ENCODE peak calls at places on chromosome 22, in ten cellular contexts. Q is CD4-positive, CD25-positive, alpha-beta regulatory T cell; P is GM23248; T is adrenal gland; W is SJCRH30; K is stomach; B is K562; N is SK-N-SH; D is left ventricle myocardium inferior; U is aorta. S is an unnamed sample. For H3K9me3, the result is how much of the 10 kb centered on the place peaks cover.

GRCh38 chr22:35987994-35988393 is 40.6 kb downstream of the RBFOX2 start:
- DNase-seq in T (no peak), Q (no peak), W (no peak), U (no peak), P (no peak), K (no peak), B (no peak), D (no peak), N (no peak), S (no peak)

GRCh38 chr22:41915035-41915782 is at the start of gene SHISA8:
- DNase-seq in D (peak), P (peak), U (peak), T (peak), W (no peak), K (peak), B (peak), Q (peak), N (peak), S (no peak)

GRCh38 chr22:42316988-42317387 is 46.5 kb upstream of the TCF20 start:
- DNase-seq in K (peak), N (no peak), T (no peak), P (peak), B (peak), D (peak), Q (peak), U (no peak), W (peak), S (no peak)

GRCh38 chr22:24181088-24181995 is at the start of gene SUSD2:
- DNase-seq in Q (no peak), P (no peak), D (peak), B (peak), K (peak), N (no peak), U (peak), W (no peak), T (no peak), S (no peak)

GRCh38 chr22:22408731-22409696 is 99.5 kb downstream of the ZNF280B start:
- DNase-seq in W (peak), T (peak), N (peak), B (peak), U (no peak), Q (no peak), D (no peak), K (no peak), P (peak), S (peak)

GRCh38 chr22:26479043-26479791 is 4.4 kb downstream of the HPS4 start:
- DNase-seq in P (no peak), K (no peak), T (no peak), D (no peak), N (no peak), U (no peak), B (peak), Q (peak), W (no peak), S (peak)

GRCh38 chr22:46072981-46073682 is 77.2 kb upstream of the PPARA start:
- DNase-seq in P (peak), W (no peak), U (peak), Q (no peak), K (peak), T (peak), N (no peak), B (no peak), D (peak), S (no peak)

GRCh38 chr22:33747029-33747428 is 173.2 kb downstream of the LARGE1 start:
- DNase-seq in U (no peak), W (no peak), Q (no peak), K (no peak), T (no peak), B (no peak), P (no peak), N (no peak), D (no peak), S (no peak)

GRCh38 chr22:29907753-29908515 is 25.0 kb downstream of the MTMR3 start:
- DNase-seq in T (peak), W (peak), D (peak), N (peak), U (peak), Q (no peak), B (peak), K (peak), P (peak), S (no peak)

GRCh38 chr22:43681724-43682360 is 130.3 kb downstream of the EFCAB6 start:
- DNase-seq in U (no peak), Q (no peak), K (no peak), W (no peak), B (no peak), P (no peak), D (no peak), N (no peak), T (no peak), S (no peak)

GRCh38 chr22:30005213-30005857 is 74.9 kb upstream of the HORMAD2 start:
- DNase-seq in W (peak), P (peak), B (peak), K (peak), D (peak), T (peak), N (peak), Q (peak), U (peak), S (peak)

GRCh38 chr22:29302402-29302680 is 4.1 kb upstream of the GAS2L1 start:
- DNase-seq in U (no peak), K (no peak), Q (no peak), T (no peak), P (no peak), D (no peak), N (no peak), W (no peak), B (no peak), S (no peak)

GRCh38 chr22:25942989-25943411 is 201.0 kb downstream of the MYO18B start:
- DNase-seq in B (no peak), Q (no peak), W (peak), D (peak), K (no peak), T (peak), N (peak), P (peak), U (no peak), S (no peak)

GRCh38 chr22:20656902-20657836 is 116.7 kb upstream of the SERPIND1 start:
- DNase-seq in B (peak), N (no peak), T (no peak), D (no peak), W (no peak), K (no peak), U (no peak), Q (no peak), P (no peak), S (peak)

GRCh38 chr22:22164541-22165272 is 79.9 kb upstream of the VPREB1 start:
- DNase-seq in D (no peak), U (no peak), Q (no peak), B (peak), N (no peak), P (no peak), W (no peak), T (no peak), K (no peak), S (peak)

GRCh38 chr22:44142421-44143116 is 38.2 kb upstream of the PARVG start:
- DNase-seq in B (no peak), T (no peak), K (no peak), U (no peak), W (no peak), P (no peak), Q (no peak), N (no peak), D (no peak), S (no peak)

GRCh38 chr22:30782613-30783012 is 87.9 kb downstream of the OSBP2 start:
- DNase-seq in P (no peak), B (no peak), Q (no peak), U (no peak), D (no peak), K (no peak), N (no peak), W (no peak), T (no peak), S (no peak)

GRCh38 chr22:42214625-42215415 is 55.6 kb downstream of the TCF20 start:
- DNase-seq in Q (no peak), D (peak), T (peak), U (no peak), N (no peak), K (no peak), B (no peak), P (no peak), W (no peak), S (no peak)

GRCh38 chr22:19723165-19723989 is at the start of gene GP1BB:
- DNase-seq in W (no peak), T (no peak), D (peak), Q (peak), K (peak), N (no peak), U (no peak), P (no peak), B (peak), S (no peak)

GRCh38 chr22:45526768-45527360 is 24.2 kb downstream of the FBLN1 start:
- DNase-seq in B (no peak), K (no peak), U (no peak), W (no peak), Q (no peak), P (peak), D (no peak), N (no peak), T (no peak), S (no peak)

GRCh38 chr22:33896801-33897620 is 23.3 kb downstream of the LARGE1 start:
- DNase-seq in P (peak), N (peak), Q (no peak), W (no peak), K (no peak), D (no peak), T (peak), U (no peak), B (no peak), S (peak)

GRCh38 chr22:29581799-29582198 is 886 bp upstream of the NIPSNAP1 start:
- DNase-seq in Q (no peak), W (no peak), B (no peak), T (no peak), D (no peak), P (no peak), U (no peak), N (no peak), K (peak), S (no peak)

GRCh38 chr22:21726650-21727049 is 8.9 kb downstream of the YPEL1 start:
- DNase-seq in W (peak), K (no peak), P (no peak), U (no peak), T (no peak), N (peak), D (no peak), B (peak), Q (peak), S (peak)

GRCh38 chr22:19815093-19815822 is 39.4 kb downstream of the GNB1L start:
- DNase-seq in B (peak), W (no peak), P (peak), U (no peak), K (peak), Q (no peak), T (no peak), D (no peak), N (no peak), S (no peak)

GRCh38 chr22:39178206-39179111 is 26.0 kb upstream of the CBX7 start:
- DNase-seq in W (no peak), K (no peak), T (no peak), D (no peak), P (peak), N (no peak), Q (peak), B (no peak), U (peak), S (no peak)

GRCh38 chr22:27406389-27406861 is 395.1 kb downstream of the MN1 start:
- DNase-seq in N (no peak), D (no peak), Q (no peak), B (no peak), W (no peak), U (no peak), T (no peak), K (no peak), P (peak), S (no peak)

GRCh38 chr22:50476819-50477344 is 2.0 kb upstream of the SBF1 start:
- DNase-seq in B (no peak), K (no peak), D (no peak), P (no peak), W (no peak), N (no peak), Q (no peak), T (no peak), U (no peak), S (no peak)

GRCh38 chr22:41863472-41863871 is 30.6 kb downstream of the SREBF2 start:
- DNase-seq in Q (no peak), T (peak), P (no peak), N (no peak), B (no peak), W (no peak), K (no peak), D (no peak), U (no peak), S (no peak)

GRCh38 chr22:39254789-39255298 is 10.1 kb upstream of the PDGFB start:
- DNase-seq in T (peak), W (peak), D (no peak), N (no peak), P (peak), Q (peak), K (no peak), B (peak), U (peak), S (no peak)

GRCh38 chr22:44270556-44270880 is 42.2 kb downstream of the SHISAL1 start:
- DNase-seq in D (no peak), T (no peak), N (no peak), B (no peak), U (no peak), W (no peak), P (no peak), K (no peak), Q (no peak), S (no peak)

GRCh38 chr22:35446365-35446764 is 46.4 kb downstream of the MCM5 start:
- DNase-seq in P (peak), U (no peak), D (no peak), N (no peak), B (no peak), T (peak), K (no peak), Q (no peak), W (no peak), S (no peak)

GRCh38 chr22:24554316-24555159 is at the start of gene GUCD1:
- DNase-seq in P (peak), U (no peak), Q (peak), W (peak), N (no peak), B (no peak), D (peak), K (peak), T (peak), S (peak)

GRCh38 chr22:16957781-16958180 is 50.2 kb downstream of the GAB4 start:
- DNase-seq in P (no peak), K (no peak), D (no peak), T (no peak), U (no peak), W (no peak), B (no peak), Q (no peak), N (no peak), S (no peak)
- H3K9me3 ChIP-seq in P (under half), K (under half), D (under half), T (under half), U (under half), W (under half), B (under half), Q (under half), N (under half), S (under half)

GRCh38 chr22:49202226-49202625 is 625.4 kb downstream of the BRD1 start:
- DNase-seq in N (no peak), D (no peak), T (no peak), Q (no peak), P (no peak), K (peak), U (peak), B (no peak), W (peak), S (no peak)

GRCh38 chr22:49203091-49203862 is 624.4 kb downstream of the BRD1 start:
- DNase-seq in D (no peak), W (peak), N (peak), T (no peak), Q (no peak), B (peak), P (no peak), K (peak), U (peak), S (no peak)

GRCh38 chr22:49204599-49205214 is 623.0 kb downstream of the BRD1 start:
- DNase-seq in Q (no peak), N (no peak), U (peak), B (no peak), K (peak), P (no peak), T (no peak), D (no peak), W (peak), S (no peak)

GRCh38 chr22:49205401-49205800 is 622.3 kb downstream of the BRD1 start:
- DNase-seq in B (no peak), D (no peak), N (no peak), W (peak), U (peak), T (no peak), K (peak), P (no peak), Q (no peak), S (no peak)

GRCh38 chr22:49203863-49204598 is 623.6 kb downstream of the BRD1 start:
- DNase-seq in D (no peak), U (peak), B (no peak), T (no peak), Q (no peak), W (peak), N (no peak), K (peak), P (no peak), S (no peak)
- H3K9me3 ChIP-seq in D (under half), U (under half), B (under half), T (under half), Q (under half), W (under half), N (under half), K (under half), P (under half), S (under half)

DNA sequence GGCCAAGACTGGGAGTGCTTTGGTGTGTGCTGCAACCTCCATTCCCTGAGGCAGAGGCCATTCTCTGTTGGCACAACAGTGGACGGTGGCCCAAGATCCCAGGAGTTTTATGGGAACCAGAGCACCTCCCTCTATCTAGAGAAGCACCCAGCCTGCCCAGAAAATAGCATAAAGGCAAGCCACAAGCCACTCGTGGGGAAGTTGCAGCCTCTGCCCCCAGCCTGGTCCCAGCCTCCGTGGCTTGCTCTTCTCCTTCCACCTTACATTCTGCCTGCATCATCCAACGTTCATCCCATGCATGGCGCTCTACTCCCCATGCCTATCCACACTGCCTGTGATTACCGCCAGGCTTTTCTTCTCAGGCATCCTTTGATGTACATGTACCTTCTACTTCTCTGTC is 15.8 kb downstream of the IL17RA start:
- DNase-seq in T (no peak), P (no peak), W (no peak), U (peak), D (no peak), K (no peak), N (no peak), B (no peak), Q (no peak), S (no peak)
- H3K9me3 ChIP-seq in T (under half), P (under half), W (under half), U (under half), D (under half), K (under half), N (under half), B (under half), Q (under half), S (under half)

GRCh38 chr22:37211075-37211852 is 1.0 kb downstream of the SSTR3 start:
- DNase-seq in Q (no peak), B (no peak), N (no peak), D (no peak), W (no peak), U (peak), K (no peak), P (no peak), T (peak), S (no peak)
- H3K9me3 ChIP-seq in Q (under half), B (under half), N (under half), D (under half), W (under half), U (under half), K (under half), P (under half), T (under half), S (under half)

DNA sequence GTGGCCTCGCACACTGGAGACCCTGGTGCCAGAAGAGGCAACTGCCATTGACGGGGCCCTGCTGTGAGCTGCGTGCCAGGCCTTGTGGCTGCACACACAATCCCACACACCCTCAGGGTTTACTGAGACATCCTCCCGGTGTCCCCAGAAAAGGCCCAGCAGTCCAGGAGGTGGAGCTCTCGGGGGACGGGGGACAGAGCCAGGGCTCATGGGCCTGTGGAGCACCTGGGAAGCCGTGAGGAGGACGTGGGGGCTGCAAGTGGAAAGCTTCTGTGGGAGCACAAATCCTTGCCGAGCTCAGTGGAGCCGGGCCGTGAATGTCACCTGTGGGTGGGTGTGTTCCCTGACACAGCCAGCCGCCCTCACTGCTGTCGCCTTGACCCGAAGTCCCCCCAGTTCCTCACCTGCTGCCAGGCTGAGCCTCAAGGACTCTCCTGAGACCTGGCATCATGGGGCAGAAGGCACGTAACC is 609.7 kb downstream of the TBC1D22A start:
- DNase-seq in K (peak), B (no peak), T (no peak), Q (no peak), U (peak), D (no peak), P (no peak), W (no peak), N (no peak), S (no peak)
- H3K9me3 ChIP-seq in K (under half), B (under half), T (under half), Q (under half), U (under half), D (under half), P (under half), W (under half), N (under half), S (under half)

DNA sequence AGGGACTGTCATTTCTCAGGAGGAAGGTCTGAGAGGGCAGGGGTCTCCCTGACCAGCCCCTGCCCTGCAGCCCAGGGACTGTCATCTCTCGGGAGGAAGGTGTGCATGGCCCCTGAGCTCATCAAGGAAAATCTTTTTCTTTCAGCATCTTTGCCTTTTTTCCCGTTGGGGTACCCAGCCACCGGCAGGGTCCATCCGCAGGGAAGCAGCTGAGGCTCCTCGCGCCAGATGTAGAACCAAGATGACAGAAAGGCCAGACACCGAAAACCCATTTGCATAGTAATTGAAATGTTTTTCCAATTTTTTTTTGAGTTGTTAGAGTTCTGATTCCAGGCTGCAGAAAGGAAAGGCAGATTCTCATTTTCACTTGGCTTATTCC is 613.9 kb downstream of the TBC1D22A start:
- DNase-seq in N (no peak), D (no peak), Q (no peak), P (no peak), K (no peak), B (no peak), U (peak), W (no peak), T (no peak), S (no peak)
- H3K9me3 ChIP-seq in N (under half), D (under half), Q (under half), P (under half), K (under half), B (under half), U (under half), W (under half), T (under half), S (under half)

GRCh38 chr22:47439643-47440265 is 677.3 kb downstream of the TBC1D22A start:
- DNase-seq in P (no peak), D (no peak), Q (no peak), B (no peak), T (no peak), N (no peak), U (peak), K (no peak), W (no peak), S (no peak)
- H3K9me3 ChIP-seq in P (under half), D (half or more), Q (under half), B (under half), T (under half), N (under half), U (under half), K (half or more), W (under half), S (under half)

GRCh38 chr22:40634119-40634903 is 2.2 kb downstream of the MRTFA start:
- DNase-seq in B (peak), W (no peak), D (no peak), U (no peak), N (no peak), P (peak), T (no peak), Q (no peak), K (no peak), S (no peak)
- H3K9me3 ChIP-seq in B (under half), W (under half), D (under half), U (under half), N (under half), P (under half), T (under half), Q (under half), K (under half), S (under half)

DNA sequence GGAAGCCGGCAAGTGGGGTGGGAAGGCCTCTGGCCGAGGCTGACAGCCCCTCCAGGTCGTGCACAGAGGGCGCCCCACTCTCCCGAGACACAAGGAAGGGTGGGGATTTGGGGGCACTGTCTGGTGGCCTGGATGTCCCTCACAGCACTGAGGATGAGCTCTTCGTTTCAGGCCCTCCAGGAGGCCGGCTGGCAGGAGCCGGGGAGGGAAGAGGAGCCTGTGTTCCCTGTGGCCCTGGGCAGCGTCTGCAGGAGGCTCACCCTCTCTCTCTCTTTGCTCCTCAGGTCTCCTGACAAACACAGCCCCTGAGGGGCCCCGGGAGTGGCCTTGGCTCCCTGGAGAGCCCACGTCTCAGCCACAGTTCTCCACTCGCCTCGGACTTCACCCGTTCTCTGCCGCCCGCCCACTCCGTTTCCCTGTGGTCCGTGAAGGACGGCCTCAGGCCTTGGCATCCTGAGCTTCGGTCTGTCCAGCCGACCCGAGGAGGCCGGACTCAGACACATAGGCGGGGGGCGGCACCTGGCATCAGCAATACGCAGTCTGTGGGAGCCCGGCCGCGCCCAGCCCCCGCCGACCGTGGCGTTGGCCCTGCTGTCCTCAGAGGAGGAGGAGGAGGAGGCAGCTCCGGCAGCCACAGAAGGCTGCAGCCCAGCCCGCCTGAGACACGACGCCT is 1078.0 kb downstream of the BRD1 start:
- DNase-seq in B (no peak), K (peak), P (no peak), T (no peak), D (no peak), U (peak), Q (no peak), N (no peak), W (no peak), S (no peak)
- H3K9me3 ChIP-seq in B (under half), K (under half), P (under half), T (under half), D (under half), U (under half), Q (under half), N (under half), W (under half), S (under half)

S was measured in OCI-LY7.